ENCODE peak calls at places on chromosome 6, in four cellular contexts. One of them, this sample, is unnamed.

GRCh38 chr6:78835817-78836216 is 31.5 kb upstream of the IRAK1BP1 start:
- DNase-seq in GM12878: no peak
- DNase-seq in K562: no peak
- DNase-seq in HL-60: no peak
- DNase-seq in this sample: no peak

GRCh38 chr6:119313937-119314893 is 35.3 kb downstream of the MAN1A1 start:
- DNase-seq in GM12878: peak; percentile 42
- DNase-seq in K562: no peak
- DNase-seq in HL-60: no peak
- DNase-seq in this sample: no peak

GRCh38 chr6:1846611-1847010 is 236.9 kb downstream of the FOXC1 start:
- DNase-seq in K562: no peak
- DNase-seq in HL-60: no peak
- DNase-seq in GM12878: no peak
- DNase-seq in this sample: no peak

GRCh38 chr6:110400208-110400607 is 15.2 kb downstream of the DDO start:
- DNase-seq in GM12878: no peak
- DNase-seq in K562: no peak
- DNase-seq in HL-60: no peak
- DNase-seq in this sample: no peak

GRCh38 chr6:148471624-148472494 is 129.2 kb downstream of the SASH1 start:
- DNase-seq in HL-60: no peak
- DNase-seq in GM12878: no peak
- DNase-seq in K562: no peak
- DNase-seq in this sample: no peak

GRCh38 chr6:143368426-143368825 is 82.1 kb downstream of the ADAT2 start:
- DNase-seq in K562: no peak
- DNase-seq in GM12878: peak; percentile 56
- DNase-seq in HL-60: peak; percentile 6
- DNase-seq in this sample: peak; percentile 8

GRCh38 chr6:147954938-147955337 is 387.7 kb upstream of the SASH1 start:
- DNase-seq in K562: no peak
- DNase-seq in HL-60: no peak
- DNase-seq in GM12878: no peak
- DNase-seq in this sample: no peak

GRCh38 chr6:158799051-158799792 is 19.9 kb downstream of the EZR start:
- DNase-seq in GM12878: no peak
- DNase-seq in K562: no peak
- DNase-seq in HL-60: no peak
- DNase-seq in this sample: no peak

GRCh38 chr6:63929111-63929510 is 293.5 kb downstream of the PHF3 start:
- DNase-seq in HL-60: no peak
- DNase-seq in K562: no peak
- DNase-seq in GM12878: no peak
- DNase-seq in this sample: no peak

GRCh38 chr6:113411006-113411405 is 446.1 kb upstream of the MARCKS start:
- DNase-seq in K562: no peak
- DNase-seq in GM12878: no peak
- DNase-seq in HL-60: no peak
- DNase-seq in this sample: no peak

GRCh38 chr6:50815436-50816114 is 3.1 kb upstream of the TFAP2B start:
- DNase-seq in HL-60: no peak
- DNase-seq in GM12878: no peak
- DNase-seq in K562: peak; percentile 52
- DNase-seq in this sample: no peak

GRCh38 chr6:293185-294174 is 1.2 kb downstream of the DUSP22 start:
- DNase-seq in K562: no peak
- DNase-seq in HL-60: no peak
- DNase-seq in GM12878: no peak
- DNase-seq in this sample: no peak

GRCh38 chr6:37693079-37693478 is 4.6 kb downstream of the MDGA1 start:
- DNase-seq in HL-60: no peak
- DNase-seq in K562: no peak
- DNase-seq in GM12878: no peak
- DNase-seq in this sample: no peak

GRCh38 chr6:42551202-42551601 is 12.6 kb upstream of the UBR2 start:
- DNase-seq in HL-60: no peak
- DNase-seq in K562: no peak
- DNase-seq in GM12878: no peak
- DNase-seq in this sample: no peak

GRCh38 chr6:13184547-13184946 is 143.8 kb downstream of the TBC1D7 start:
- DNase-seq in GM12878: no peak
- DNase-seq in HL-60: no peak
- DNase-seq in K562: no peak
- DNase-seq in this sample: no peak

GRCh38 chr6:41578714-41579610 is 32.8 kb downstream of the FOXP4 start:
- DNase-seq in K562: peak; percentile 73
- DNase-seq in HL-60: no peak
- DNase-seq in GM12878: no peak
- DNase-seq in this sample: no peak

GRCh38 chr6:161272600-161273355 is 1.1 kb downstream of the AGPAT4 start:
- DNase-seq in K562: no peak
- DNase-seq in GM12878: no peak
- DNase-seq in HL-60: no peak
- DNase-seq in this sample: no peak

GRCh38 chr6:52249078-52249477 is 4.8 kb upstream of the IL17F start:
- DNase-seq in K562: no peak
- DNase-seq in HL-60: no peak
- DNase-seq in GM12878: no peak
- DNase-seq in this sample: no peak

GRCh38 chr6:29656157-29656556 is 735 bp upstream of the MOG start:
- DNase-seq in HL-60: no peak
- DNase-seq in K562: no peak
- DNase-seq in GM12878: no peak
- DNase-seq in this sample: no peak

GRCh38 chr6:123089223-123089622 is 93.2 kb downstream of the CLVS2 start:
- DNase-seq in K562: no peak
- DNase-seq in GM12878: no peak
- DNase-seq in HL-60: no peak
- DNase-seq in this sample: no peak

GRCh38 chr6:90413867-90414266 is 117.2 kb upstream of the BACH2 start:
- DNase-seq in K562: no peak
- DNase-seq in HL-60: no peak
- DNase-seq in GM12878: no peak
- DNase-seq in this sample: no peak
- TF ChIP-seq SPI1 in K562: no peak
- TF ChIP-seq SPI1 in HL-60: no peak
- TF ChIP-seq SPI1 in GM12878: no peak
- TF ChIP-seq SPI1 in this sample: no peak

DNA sequence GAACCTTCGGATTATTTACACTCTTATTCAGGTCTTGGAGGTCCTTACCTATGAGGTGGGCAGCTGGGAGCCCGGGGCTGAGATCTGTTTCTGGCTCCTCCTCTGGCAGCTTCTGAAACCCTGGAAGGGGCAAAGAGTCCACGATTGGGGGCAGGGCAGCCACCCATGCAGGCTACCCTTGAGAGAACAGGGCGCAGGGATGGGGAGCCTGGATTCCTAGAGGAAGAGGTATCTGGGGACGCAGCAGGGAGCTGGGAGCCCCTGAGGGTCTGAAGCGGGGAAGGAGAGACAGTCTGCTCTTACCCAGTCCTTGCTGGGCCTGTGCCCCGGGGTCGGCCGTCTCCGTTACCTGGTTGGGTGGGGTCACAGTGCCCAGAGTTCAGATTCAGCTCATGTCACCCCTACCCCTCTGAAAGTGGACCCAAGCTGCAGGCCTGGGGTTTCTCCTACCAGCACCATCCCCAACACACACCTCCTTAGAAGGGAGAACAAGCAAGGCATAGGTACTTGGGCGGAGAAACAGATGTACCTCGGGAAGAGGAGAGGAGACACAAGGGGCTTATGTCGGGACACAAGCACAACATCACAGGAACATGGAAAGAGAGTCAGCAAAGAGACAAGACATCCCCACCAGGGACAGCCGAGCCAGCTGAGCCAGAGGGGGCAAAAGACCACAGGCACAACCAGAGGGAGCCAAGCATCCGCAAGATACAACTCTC is 554 bp downstream of the LTB start:
- DNase-seq in HL-60: no peak
- DNase-seq in GM12878: no peak
- DNase-seq in K562: no peak
- DNase-seq in this sample: no peak
- TF ChIP-seq POLR2AphosphoS5 in HL-60: peak; percentile 32
- TF ChIP-seq POLR2AphosphoS5 in GM12878: no peak
- TF ChIP-seq POLR2AphosphoS5 in K562: no peak
- TF ChIP-seq POLR2AphosphoS5 in this sample: no peak

GRCh38 chr6:89257346-89257745 is 40.2 kb upstream of the GABRR1 start:
- DNase-seq in GM12878: no peak
- DNase-seq in K562: no peak
- DNase-seq in HL-60: no peak
- DNase-seq in this sample: no peak

GRCh38 chr6:89258912-89259311 is 41.8 kb upstream of the GABRR1 start:
- DNase-seq in GM12878: no peak
- DNase-seq in K562: no peak
- DNase-seq in HL-60: no peak
- DNase-seq in this sample: no peak

GRCh38 chr6:89257781-89258180 is 40.6 kb upstream of the GABRR1 start:
- DNase-seq in K562: no peak
- DNase-seq in HL-60: no peak
- DNase-seq in GM12878: no peak
- DNase-seq in this sample: no peak

GRCh38 chr6:89260832-89261231 is 43.7 kb upstream of the GABRR1 start:
- DNase-seq in GM12878: no peak
- DNase-seq in HL-60: peak; percentile 33
- DNase-seq in K562: peak; percentile 24
- DNase-seq in this sample: no peak

DNA sequence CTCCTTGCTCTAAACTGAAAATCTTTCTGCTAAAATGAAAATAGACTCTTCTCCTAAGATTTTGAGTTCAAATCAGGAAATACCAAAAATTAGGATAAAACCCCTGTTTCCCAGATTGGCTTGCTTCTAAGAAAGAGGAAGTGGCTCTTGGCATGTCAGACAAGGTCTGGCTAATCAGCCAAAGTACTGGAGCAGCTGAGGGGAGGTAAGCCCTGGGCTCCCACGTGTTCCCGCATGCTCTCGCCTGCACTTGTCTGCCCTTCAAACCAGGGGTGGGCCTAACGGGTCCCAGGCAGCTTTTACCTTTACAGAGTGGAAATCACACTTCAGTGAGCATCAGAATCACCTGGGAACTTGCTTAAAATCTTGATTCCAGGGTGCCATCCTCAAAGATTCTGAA is 43.2 kb upstream of the GABRR1 start:
- DNase-seq in GM12878: no peak
- DNase-seq in K562: no peak
- DNase-seq in HL-60: peak; percentile 23
- DNase-seq in this sample: no peak
- TF ChIP-seq SPI1 in GM12878: peak; percentile 95
- TF ChIP-seq SPI1 in K562: peak; percentile 100
- TF ChIP-seq SPI1 in HL-60: peak; percentile 99
- TF ChIP-seq SPI1 in this sample: peak; percentile 96

DNA sequence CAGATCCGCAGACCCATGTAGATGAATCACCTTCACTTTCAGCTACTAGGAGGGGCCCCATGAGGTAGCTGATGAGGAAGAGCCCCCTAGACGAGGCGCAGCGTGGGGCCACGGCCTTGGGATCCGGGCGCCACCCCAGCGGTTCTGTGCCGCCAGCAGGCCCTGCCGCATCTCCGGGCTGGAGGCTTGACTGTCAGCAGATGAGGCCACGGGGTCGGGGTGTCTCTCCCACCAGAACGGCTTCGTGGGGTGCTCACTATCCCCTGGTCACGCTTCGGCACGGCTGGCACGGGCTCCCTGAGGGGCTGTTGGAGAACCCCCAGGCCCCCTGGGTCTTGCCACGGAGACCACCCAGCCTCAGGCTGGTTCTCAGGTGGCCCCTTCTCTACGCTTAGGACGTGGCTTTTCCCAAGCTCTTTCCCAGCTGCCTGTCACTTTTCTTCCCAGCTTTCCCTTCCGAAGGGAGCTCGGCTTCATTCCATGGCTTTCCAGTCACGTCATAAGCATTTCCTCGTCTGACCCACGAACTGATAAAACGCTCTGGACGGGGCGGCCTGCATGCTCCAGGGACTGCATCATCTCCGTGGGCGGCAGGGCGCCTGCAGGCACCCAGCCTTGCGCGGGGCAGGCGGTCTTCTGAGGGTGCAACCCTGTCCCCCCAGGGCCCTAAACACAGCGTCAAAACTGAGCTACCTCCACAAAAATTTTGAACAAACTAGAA is 85.9 kb downstream of the THBS2 start:
- DNase-seq in HL-60: no peak
- DNase-seq in K562: no peak
- DNase-seq in GM12878: no peak
- DNase-seq in this sample: no peak
- TF ChIP-seq POLR2AphosphoS5 in HL-60: no peak
- TF ChIP-seq POLR2AphosphoS5 in K562: no peak
- TF ChIP-seq POLR2AphosphoS5 in GM12878: no peak
- TF ChIP-seq POLR2AphosphoS5 in this sample: no peak

DNA sequence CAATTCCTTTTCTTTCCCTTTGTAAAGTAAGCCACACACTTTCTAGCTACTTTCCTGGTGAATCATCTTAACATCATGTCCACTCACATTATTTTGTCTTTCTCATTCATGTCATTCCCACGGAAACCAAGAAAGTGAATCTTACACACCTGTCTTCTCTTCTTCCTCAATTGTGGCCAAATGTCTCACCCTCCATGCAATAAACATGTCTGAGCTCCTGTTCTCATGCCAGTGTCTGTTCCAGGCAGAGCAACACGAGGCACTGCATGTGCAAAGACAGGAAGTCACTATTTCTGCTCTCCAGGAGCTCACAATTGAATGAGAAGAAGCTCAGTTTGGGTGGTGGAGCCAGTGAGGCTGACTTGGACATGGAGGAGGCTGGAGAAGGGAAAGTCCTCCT is 29.0 kb upstream of the TMEM244 start:
- DNase-seq in GM12878: no peak
- DNase-seq in K562: no peak
- DNase-seq in HL-60: no peak
- DNase-seq in this sample: no peak
- TF ChIP-seq SPI1 in GM12878: no peak
- TF ChIP-seq SPI1 in K562: no peak
- TF ChIP-seq SPI1 in HL-60: no peak
- TF ChIP-seq SPI1 in this sample: no peak

GRCh38 chr6:111803384-111803783 is 69.9 kb downstream of the FYN start:
- DNase-seq in HL-60: no peak
- DNase-seq in GM12878: no peak
- DNase-seq in K562: no peak
- DNase-seq in this sample: no peak

GRCh38 chr6:111804627-111805235 is 68.5 kb downstream of the FYN start:
- DNase-seq in HL-60: no peak
- DNase-seq in K562: peak; percentile 71
- DNase-seq in GM12878: peak; percentile 84
- DNase-seq in this sample: no peak

GRCh38 chr6:111800821-111801220 is 72.4 kb downstream of the FYN start:
- DNase-seq in K562: no peak
- DNase-seq in HL-60: no peak
- DNase-seq in GM12878: no peak
- DNase-seq in this sample: no peak

GRCh38 chr6:111803804-111804203 is 69.4 kb downstream of the FYN start:
- DNase-seq in HL-60: no peak
- DNase-seq in GM12878: no peak
- DNase-seq in K562: no peak
- DNase-seq in this sample: no peak

GRCh38 chr6:111802720-111803119 is 70.5 kb downstream of the FYN start:
- DNase-seq in K562: no peak
- DNase-seq in GM12878: no peak
- DNase-seq in HL-60: no peak
- DNase-seq in this sample: no peak
- TF ChIP-seq POLR2AphosphoS5 in K562: no peak
- TF ChIP-seq POLR2AphosphoS5 in GM12878: no peak
- TF ChIP-seq POLR2AphosphoS5 in HL-60: no peak
- TF ChIP-seq POLR2AphosphoS5 in this sample: no peak

GRCh38 chr6:45677381-45677992 is 299.8 kb upstream of the SUPT3H start:
- DNase-seq in HL-60: no peak
- DNase-seq in K562: no peak
- DNase-seq in GM12878: peak; percentile 30
- DNase-seq in this sample: peak; percentile 30
- TF ChIP-seq SPI1 in HL-60: peak; percentile 53
- TF ChIP-seq SPI1 in K562: no peak
- TF ChIP-seq SPI1 in GM12878: peak; percentile 9
- TF ChIP-seq SPI1 in this sample: peak; percentile 23

This sample was measured in GM12891.